ENCODE peak calls at places on chromosomes 6 and 20, in seven cellular contexts. One of them, this sample, is unnamed.

GRCh38 chr20:21339499-21339898 is 36.4 kb downstream of the XRN2 start:
- DNase-seq in BJ: no peak
- DNase-seq in lung: no peak
- DNase-seq in GM12864: no peak
- DNase-seq in cardiac muscle cell: no peak
- DNase-seq in thyroid gland: no peak
- DNase-seq in MM.1S: no peak
- DNase-seq in this sample: no peak

GRCh38 chr20:46213946-46214830 is 94.1 kb downstream of the CDH22 start:
- DNase-seq in thyroid gland: no peak
- DNase-seq in GM12864: no peak
- DNase-seq in MM.1S: no peak
- DNase-seq in cardiac muscle cell: no peak
- DNase-seq in lung: no peak
- DNase-seq in BJ: no peak
- DNase-seq in this sample: peak; percentile 55

GRCh38 chr6:101800598-101800997 is 407.1 kb downstream of the GRIK2 start:
- DNase-seq in GM12864: no peak
- DNase-seq in thyroid gland: no peak
- DNase-seq in BJ: no peak
- DNase-seq in MM.1S: no peak
- DNase-seq in lung: no peak
- DNase-seq in cardiac muscle cell: no peak
- DNase-seq in this sample: no peak

GRCh38 chr6:90463874-90464273 is 123.0 kb downstream of the MAP3K7 start:
- DNase-seq in BJ: no peak
- DNase-seq in cardiac muscle cell: no peak
- DNase-seq in lung: no peak
- DNase-seq in thyroid gland: no peak
- DNase-seq in MM.1S: no peak
- DNase-seq in GM12864: no peak
- DNase-seq in this sample: no peak

GRCh38 chr6:45822864-45823263 is 192.8 kb downstream of the CLIC5 start:
- DNase-seq in MM.1S: no peak
- DNase-seq in lung: no peak
- DNase-seq in cardiac muscle cell: no peak
- DNase-seq in GM12864: no peak
- DNase-seq in thyroid gland: no peak
- DNase-seq in BJ: no peak
- DNase-seq in this sample: no peak

GRCh38 chr20:34791289-34792020 is 34.0 kb downstream of the NCOA6 start:
- DNase-seq in lung: no peak
- DNase-seq in cardiac muscle cell: no peak
- DNase-seq in thyroid gland: peak; percentile 72
- DNase-seq in BJ: peak; percentile 37
- DNase-seq in MM.1S: no peak
- DNase-seq in GM12864: no peak
- DNase-seq in this sample: no peak

GRCh38 chr6:131923356-131923755 is 27.8 kb downstream of the CCN2 start:
- DNase-seq in cardiac muscle cell: peak; percentile 81
- DNase-seq in GM12864: peak; percentile 33
- DNase-seq in MM.1S: peak; percentile 76
- DNase-seq in lung: peak; percentile 69
- DNase-seq in BJ: no peak
- DNase-seq in thyroid gland: peak; percentile 62
- DNase-seq in this sample: peak; percentile 86

GRCh38 chr6:45454008-45454911 is 76.5 kb upstream of the SUPT3H start:
- DNase-seq in cardiac muscle cell: no peak
- DNase-seq in lung: no peak
- DNase-seq in BJ: peak; percentile 74
- DNase-seq in GM12864: no peak
- DNase-seq in thyroid gland: no peak
- DNase-seq in MM.1S: no peak
- DNase-seq in this sample: no peak

GRCh38 chr6:138572200-138572875 is 73.0 kb upstream of the NHSL1 start:
- DNase-seq in GM12864: no peak
- DNase-seq in MM.1S: no peak
- DNase-seq in cardiac muscle cell: peak; percentile 93
- DNase-seq in thyroid gland: peak; percentile 71
- DNase-seq in lung: peak; percentile 84
- DNase-seq in BJ: peak; percentile 31
- DNase-seq in this sample: peak; percentile 52

GRCh38 chr20:62161347-62161746 is 17.8 kb downstream of the SS18L1 start:
- DNase-seq in lung: no peak
- DNase-seq in MM.1S: no peak
- DNase-seq in cardiac muscle cell: no peak
- DNase-seq in GM12864: no peak
- DNase-seq in thyroid gland: no peak
- DNase-seq in BJ: no peak
- DNase-seq in this sample: no peak

GRCh38 chr6:54737247-54737646 is 109.3 kb upstream of the FAM83B start:
- DNase-seq in BJ: no peak
- DNase-seq in cardiac muscle cell: no peak
- DNase-seq in GM12864: no peak
- DNase-seq in lung: no peak
- DNase-seq in thyroid gland: no peak
- DNase-seq in MM.1S: no peak
- DNase-seq in this sample: peak; percentile 77

GRCh38 chr20:8971669-8972316 is 97.1 kb upstream of the PLCB4 start:
- DNase-seq in lung: no peak
- DNase-seq in MM.1S: no peak
- DNase-seq in cardiac muscle cell: no peak
- DNase-seq in thyroid gland: no peak
- DNase-seq in GM12864: no peak
- DNase-seq in BJ: no peak
- DNase-seq in this sample: no peak

GRCh38 chr6:29641430-29642213 is 8.6 kb upstream of the GABBR1 start:
- DNase-seq in thyroid gland: no peak
- DNase-seq in cardiac muscle cell: no peak
- DNase-seq in lung: no peak
- DNase-seq in GM12864: no peak
- DNase-seq in MM.1S: no peak
- DNase-seq in BJ: no peak
- DNase-seq in this sample: no peak

GRCh38 chr6:151494235-151494950 is 576 bp downstream of the CCDC170 start:
- DNase-seq in GM12864: no peak
- DNase-seq in thyroid gland: peak; percentile 80
- DNase-seq in lung: peak; percentile 33
- DNase-seq in BJ: no peak
- DNase-seq in cardiac muscle cell: peak; percentile 32
- DNase-seq in MM.1S: peak; percentile 11
- DNase-seq in this sample: peak; percentile 69

GRCh38 chr6:32816746-32817204 is at the start of gene HLA-DOB:
- DNase-seq in GM12864: peak; percentile 57
- DNase-seq in lung: no peak
- DNase-seq in thyroid gland: no peak
- DNase-seq in cardiac muscle cell: peak; percentile 14
- DNase-seq in BJ: no peak
- DNase-seq in MM.1S: peak; percentile 53
- DNase-seq in this sample: no peak

DNA sequence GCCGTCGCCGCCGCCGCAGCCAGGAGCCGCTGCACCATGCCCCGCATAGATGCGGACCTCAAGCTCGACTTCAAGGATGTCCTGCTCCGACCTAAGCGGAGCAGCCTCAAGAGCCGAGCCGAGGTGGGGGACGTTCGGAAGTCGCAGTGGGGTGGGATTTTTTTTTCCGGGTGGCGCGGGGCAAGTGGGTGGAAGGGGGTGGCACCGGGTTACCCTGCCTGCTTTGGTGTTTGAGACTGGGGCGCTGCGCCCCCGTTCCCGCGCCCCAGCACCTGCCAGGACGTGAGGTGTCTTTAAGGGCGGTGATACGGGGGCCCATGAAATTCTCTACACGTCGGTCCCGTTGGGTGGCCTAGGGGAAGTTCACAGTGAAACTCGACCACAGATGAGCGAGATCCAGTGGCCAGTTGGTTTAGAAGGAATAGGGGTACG is 287 bp downstream of the GMPR start:
- DNase-seq in MM.1S: no peak
- DNase-seq in thyroid gland: no peak
- DNase-seq in BJ: no peak
- DNase-seq in lung: no peak
- DNase-seq in cardiac muscle cell: no peak
- DNase-seq in GM12864: no peak
- DNase-seq in this sample: peak; percentile 37
- H3K4me3 ChIP-seq in MM.1S: peak overlapping the region; percentile 60
- H3K4me3 ChIP-seq in thyroid gland: peak overlapping the region; percentile 82
- H3K4me3 ChIP-seq in BJ: peak overlapping the region; percentile 51
- H3K4me3 ChIP-seq in lung: peak overlapping the region; percentile 59
- H3K4me3 ChIP-seq in cardiac muscle cell: peak overlapping the region; percentile 38
- H3K4me3 ChIP-seq in GM12864: peak overlapping the region; percentile 57
- H3K4me3 ChIP-seq in this sample: peak overlapping the region; percentile 73

GRCh38 chr6:21479140-21479539 is 114.4 kb upstream of the SOX4 start:
- DNase-seq in BJ: no peak
- DNase-seq in cardiac muscle cell: no peak
- DNase-seq in GM12864: no peak
- DNase-seq in lung: no peak
- DNase-seq in MM.1S: no peak
- DNase-seq in thyroid gland: peak; percentile 32
- DNase-seq in this sample: peak; percentile 69
- H3K4me3 ChIP-seq in BJ: no peak overlapping the region
- H3K4me3 ChIP-seq in cardiac muscle cell: no peak overlapping the region
- H3K4me3 ChIP-seq in GM12864: no peak overlapping the region
- H3K4me3 ChIP-seq in lung: no peak overlapping the region
- H3K4me3 ChIP-seq in MM.1S: no peak overlapping the region
- H3K4me3 ChIP-seq in thyroid gland: no peak overlapping the region
- H3K4me3 ChIP-seq in this sample: peak overlapping the region; percentile 17

GRCh38 chr6:18562726-18563125 is 175.6 kb downstream of the RNF144B start:
- DNase-seq in MM.1S: no peak
- DNase-seq in thyroid gland: no peak
- DNase-seq in lung: no peak
- DNase-seq in GM12864: no peak
- DNase-seq in cardiac muscle cell: no peak
- DNase-seq in BJ: no peak
- DNase-seq in this sample: no peak
- H3K4me3 ChIP-seq in MM.1S: no peak overlapping the region
- H3K4me3 ChIP-seq in thyroid gland: no peak overlapping the region
- H3K4me3 ChIP-seq in lung: no peak overlapping the region
- H3K4me3 ChIP-seq in GM12864: no peak overlapping the region
- H3K4me3 ChIP-seq in cardiac muscle cell: no peak overlapping the region
- H3K4me3 ChIP-seq in BJ: no peak overlapping the region
- H3K4me3 ChIP-seq in this sample: no peak overlapping the region

GRCh38 chr6:13487122-13488014 is at the start of gene GFOD1:
- DNase-seq in lung: peak; percentile 88
- DNase-seq in cardiac muscle cell: peak; percentile 94
- DNase-seq in thyroid gland: peak; percentile 85
- DNase-seq in GM12864: no peak
- DNase-seq in BJ: peak; percentile 31
- DNase-seq in MM.1S: peak; percentile 83
- DNase-seq in this sample: peak; percentile 87
- H3K4me3 ChIP-seq in lung: peak within 1 kb of the TSS; percentile 57
- H3K4me3 ChIP-seq in cardiac muscle cell: peak within 1 kb of the TSS; percentile 84
- H3K4me3 ChIP-seq in thyroid gland: peak within 1 kb of the TSS; percentile 37
- H3K4me3 ChIP-seq in GM12864: peak within 1 kb of the TSS; percentile 82
- H3K4me3 ChIP-seq in BJ: peak within 1 kb of the TSS; percentile 57
- H3K4me3 ChIP-seq in MM.1S: peak within 1 kb of the TSS; percentile 85
- H3K4me3 ChIP-seq in this sample: peak within 1 kb of the TSS; percentile 75

GRCh38 chr6:10419749-10420545 is 5.1 kb upstream of the TFAP2A start:
- DNase-seq in thyroid gland: no peak
- DNase-seq in MM.1S: no peak
- DNase-seq in GM12864: no peak
- DNase-seq in lung: no peak
- DNase-seq in BJ: no peak
- DNase-seq in cardiac muscle cell: no peak
- DNase-seq in this sample: no peak
- H3K4me3 ChIP-seq in thyroid gland: no peak overlapping the region
- H3K4me3 ChIP-seq in MM.1S: peak overlapping the region; percentile 43
- H3K4me3 ChIP-seq in GM12864: no peak overlapping the region
- H3K4me3 ChIP-seq in lung: no peak overlapping the region
- H3K4me3 ChIP-seq in BJ: no peak overlapping the region
- H3K4me3 ChIP-seq in cardiac muscle cell: peak overlapping the region; percentile 4
- H3K4me3 ChIP-seq in this sample: no peak overlapping the region

GRCh38 chr6:166929534-166930189 is 26.7 kb downstream of the RNASET2 start:
- DNase-seq in GM12864: no peak
- DNase-seq in thyroid gland: no peak
- DNase-seq in cardiac muscle cell: no peak
- DNase-seq in lung: no peak
- DNase-seq in BJ: no peak
- DNase-seq in MM.1S: no peak
- DNase-seq in this sample: no peak
- H3K4me3 ChIP-seq in GM12864: no peak overlapping the region
- H3K4me3 ChIP-seq in thyroid gland: no peak overlapping the region
- H3K4me3 ChIP-seq in cardiac muscle cell: no peak overlapping the region
- H3K4me3 ChIP-seq in lung: no peak overlapping the region
- H3K4me3 ChIP-seq in BJ: no peak overlapping the region
- H3K4me3 ChIP-seq in MM.1S: no peak overlapping the region
- H3K4me3 ChIP-seq in this sample: no peak overlapping the region

This sample was measured in testis.